ENCODE peak calls at places on chromosomes 1 and 21, in six cellular contexts. T is GM23338; C is lower lobe of right lung; P is H9; M is mesothelial cell of epicardium; N is CD8-positive, alpha-beta T cell. U is an unnamed sample.

GRCh38 chr1:166944186-166944967 is 31.0 kb downstream of the ILDR2 start:
- DNase-seq in C (no peak), N (no peak), P (no peak), M (no peak), T (no peak), U (no peak)

GRCh38 chr1:59718989-59719360 is 95.8 kb upstream of the HOOK1 start:
- DNase-seq in T (no peak), P (no peak), C (peak), N (no peak), M (no peak), U (no peak)

GRCh38 chr1:232196042-232196441 is 433.9 kb downstream of the SIPA1L2 start:
- DNase-seq in M (no peak), P (no peak), C (no peak), N (no peak), T (no peak), U (no peak)

GRCh38 chr1:9194024-9194423 is 40.5 kb upstream of the H6PD start:
- DNase-seq in N (no peak), C (no peak), T (no peak), P (no peak), M (no peak), U (no peak)

GRCh38 chr1:37449936-37450335 is 24.4 kb upstream of the ZC3H12A start:
- DNase-seq in N (peak), C (peak), M (no peak), T (no peak), P (peak), U (no peak)

GRCh38 chr1:53343831-53344668 is 16.2 kb upstream of the LRP8 start:
- DNase-seq in M (peak), N (no peak), T (no peak), C (no peak), P (peak), U (no peak)

GRCh38 chr1:205373022-205373421 is 16.3 kb upstream of the KLHDC8A start:
- DNase-seq in C (no peak), T (peak), M (no peak), P (no peak), N (no peak), U (no peak)

GRCh38 chr1:172967936-172968335 is 82.8 kb downstream of the TNFSF18 start:
- DNase-seq in P (no peak), C (no peak), N (no peak), M (no peak), T (no peak), U (no peak)

GRCh38 chr1:173863224-173864151 is 4.3 kb downstream of the GAS5 start:
- DNase-seq in N (no peak), T (no peak), P (no peak), C (no peak), M (no peak), U (no peak)

GRCh38 chr1:32724678-32725594 is 22.4 kb upstream of the SYNC start:
- DNase-seq in C (no peak), M (no peak), T (peak), N (no peak), P (peak), U (no peak)

GRCh38 chr21:33399821-33400220 is 3.4 kb upstream of the IFNGR2 start:
- DNase-seq in M (no peak), T (no peak), P (no peak), C (no peak), N (no peak), U (no peak)

GRCh38 chr1:71881611-71882010 is 400.7 kb downstream of the NEGR1 start:
- DNase-seq in C (no peak), M (no peak), N (no peak), T (no peak), P (no peak), U (no peak)

GRCh38 chr1:230317823-230318819 is 108.0 kb downstream of the PGBD5 start:
- DNase-seq in M (no peak), P (no peak), C (no peak), T (no peak), N (no peak), U (no peak)

GRCh38 chr1:166307261-166308188 is 140.7 kb upstream of the FAM78B start:
- DNase-seq in T (no peak), C (no peak), M (no peak), N (no peak), P (no peak), U (no peak)

GRCh38 chr1:229295745-229296144 is 24.8 kb downstream of the RAB4A start:
- DNase-seq in M (no peak), C (no peak), N (no peak), P (no peak), T (no peak), U (no peak)

GRCh38 chr21:45992311-45993209 is 11.0 kb downstream of the COL6A1 start:
- DNase-seq in C (peak), P (no peak), T (no peak), M (no peak), N (no peak), U (no peak)

GRCh38 chr1:72827285-72827684 is 544.9 kb upstream of the NEGR1 start:
- DNase-seq in N (no peak), M (no peak), P (no peak), C (no peak), T (no peak), U (no peak)

GRCh38 chr21:44378646-44379581 is 25.5 kb downstream of the TRPM2 start:
- DNase-seq in T (no peak), M (no peak), P (no peak), C (no peak), N (no peak), U (no peak)

GRCh38 chr1:15152318-15153183 is 996 bp upstream of the TMEM51 start:
- DNase-seq in N (no peak), C (peak), T (peak), P (peak), M (peak), U (peak)

GRCh38 chr1:24769656-24770651 is 24.7 kb downstream of the CLIC4 start:
- DNase-seq in M (no peak), T (no peak), C (no peak), P (no peak), N (no peak), U (no peak)

GRCh38 chr1:61709908-61710289 is 15.0 kb downstream of the TM2D1 start:
- DNase-seq in C (no peak), M (no peak), T (no peak), N (no peak), P (no peak), U (no peak)

GRCh38 chr1:15034656-15035055 is 118.9 kb upstream of the TMEM51 start:
- DNase-seq in N (no peak), C (no peak), M (no peak), P (no peak), T (no peak), U (no peak)

GRCh38 chr1:244758700-244759099 is 76.8 kb upstream of the COX20 start:
- DNase-seq in C (no peak), M (no peak), T (no peak), P (no peak), N (no peak), U (no peak)

GRCh38 chr21:38925923-38926322 is 120.2 kb downstream of the ETS2 start:
- DNase-seq in P (no peak), M (no peak), C (no peak), N (no peak), T (no peak), U (no peak)

GRCh38 chr1:172742599-172743500 is 83.9 kb downstream of the FASLG start:
- DNase-seq in C (no peak), M (no peak), T (peak), N (no peak), P (no peak), U (no peak)

GRCh38 chr1:44862829-44863406 is 19.9 kb upstream of the PTCH2 start:
- DNase-seq in C (no peak), N (no peak), M (no peak), P (no peak), T (no peak), U (no peak)

GRCh38 chr21:34944015-34944755 is 104.9 kb downstream of the RUNX1 start:
- DNase-seq in T (no peak), N (no peak), M (no peak), C (no peak), P (no peak), U (no peak)

GRCh38 chr1:171403396-171403795 is 81.9 kb upstream of the PRRC2C start:
- DNase-seq in T (peak), C (no peak), N (no peak), M (no peak), P (peak), U (no peak)

GRCh38 chr21:16033193-16033592 is 303.4 kb downstream of the USP25 start:
- DNase-seq in M (no peak), T (no peak), C (no peak), P (no peak), N (no peak), U (no peak)

GRCh38 chr1:225651376-225651871 is 1.5 kb downstream of the ENAH start:
- DNase-seq in N (no peak), C (no peak), M (no peak), T (no peak), P (no peak), U (no peak)

GRCh38 chr1:17875882-17876280 is 120.7 kb downstream of the ACTL8 start:
- DNase-seq in N (no peak), M (no peak), P (no peak), C (no peak), T (no peak), U (no peak)
- TF ChIP-seq CTCF in N (no peak), M (no peak), P (no peak), C (no peak), T (no peak), U (no peak)

GRCh38 chr1:98468111-98468717 is 193.3 kb upstream of the SNX7 start:
- DNase-seq in T (peak), C (no peak), M (no peak), N (no peak), P (no peak), U (no peak)
- TF ChIP-seq CTCF in T (peak), C (peak), M (peak), N (peak), P (peak), U (peak)

GRCh38 chr21:30829659-30830058 is at the start of gene KRTAP7-1:
- DNase-seq in C (no peak), T (no peak), M (no peak), P (no peak), N (no peak), U (no peak)

GRCh38 chr21:30831194-30831765 is 1.7 kb upstream of the KRTAP7-1 start:
- DNase-seq in C (no peak), P (peak), T (peak), N (no peak), M (no peak), U (peak)
- TF ChIP-seq CTCF in C (peak), P (peak), T (peak), N (peak), M (peak), U (peak)

GRCh38 chr21:41169258-41169576 is 1.3 kb downstream of the BACE2 start:
- DNase-seq in N (no peak), C (no peak), M (no peak), T (no peak), P (no peak), U (no peak)

GRCh38 chr21:41168391-41169257 is 664 bp downstream of the BACE2 start:
- DNase-seq in P (peak), M (peak), N (peak), T (peak), C (peak), U (peak)

GRCh38 chr21:41169701-41170100 is 1.7 kb downstream of the BACE2 start:
- DNase-seq in C (no peak), P (no peak), M (no peak), T (no peak), N (no peak), U (no peak)

GRCh38 chr21:41166947-41167346 is 1.0 kb upstream of the BACE2 start:
- DNase-seq in C (no peak), P (no peak), M (no peak), N (no peak), T (peak), U (no peak)

DNA sequence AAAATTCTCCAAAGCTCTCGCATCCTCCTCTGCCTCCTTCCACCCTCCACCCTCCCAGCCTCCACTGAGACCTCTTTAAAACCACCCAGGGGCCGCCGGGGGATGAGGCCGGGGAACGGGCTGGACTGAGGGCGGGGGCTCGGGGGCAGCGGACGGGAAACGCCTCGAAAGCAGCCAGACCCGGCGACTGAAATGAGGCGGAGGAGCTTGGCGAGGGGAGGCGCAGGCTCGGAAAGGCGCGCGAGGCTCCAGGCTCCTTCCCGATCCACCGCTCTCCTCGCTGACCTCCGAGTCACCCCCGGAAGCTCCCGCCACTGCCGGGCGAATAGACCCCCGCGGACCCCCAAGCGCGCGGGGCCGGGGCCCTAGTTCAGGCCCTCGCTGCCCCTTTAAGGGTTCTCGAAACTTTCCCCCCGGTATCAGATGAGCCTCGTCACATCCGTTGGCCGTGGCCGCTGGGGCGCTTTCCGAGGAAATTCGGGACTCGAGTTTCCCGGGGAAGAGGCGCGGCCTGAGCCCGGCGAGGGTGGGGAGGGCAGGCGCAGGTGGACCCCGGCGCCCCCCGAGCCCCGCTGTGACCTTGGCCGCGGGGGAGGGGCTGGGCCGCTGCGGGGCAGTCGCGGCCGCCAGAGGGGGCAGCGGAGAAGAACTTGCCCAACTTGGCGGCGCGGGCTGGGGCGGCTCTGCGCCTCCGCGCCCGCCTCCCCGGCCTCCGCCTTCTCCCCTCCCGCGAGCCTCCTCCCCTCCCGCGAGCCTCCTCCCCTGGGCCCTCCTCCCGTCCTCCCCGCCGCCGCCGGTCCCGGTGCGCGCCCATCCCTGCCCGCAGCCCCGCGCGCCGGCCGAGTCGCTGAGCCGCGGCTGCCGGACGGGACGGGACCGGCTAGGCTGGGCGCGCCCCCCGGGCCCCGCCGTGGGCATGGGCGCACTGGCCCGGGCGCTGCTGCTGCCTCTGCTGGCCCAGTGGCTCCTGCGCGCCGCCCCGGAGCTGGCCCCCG is at the start of gene BACE2:
- DNase-seq in C (peak), T (peak), M (peak), P (peak), N (peak), U (peak)
- TF ChIP-seq CTCF in C (peak), T (peak), M (peak), P (peak), N (peak), U (peak)

DNA sequence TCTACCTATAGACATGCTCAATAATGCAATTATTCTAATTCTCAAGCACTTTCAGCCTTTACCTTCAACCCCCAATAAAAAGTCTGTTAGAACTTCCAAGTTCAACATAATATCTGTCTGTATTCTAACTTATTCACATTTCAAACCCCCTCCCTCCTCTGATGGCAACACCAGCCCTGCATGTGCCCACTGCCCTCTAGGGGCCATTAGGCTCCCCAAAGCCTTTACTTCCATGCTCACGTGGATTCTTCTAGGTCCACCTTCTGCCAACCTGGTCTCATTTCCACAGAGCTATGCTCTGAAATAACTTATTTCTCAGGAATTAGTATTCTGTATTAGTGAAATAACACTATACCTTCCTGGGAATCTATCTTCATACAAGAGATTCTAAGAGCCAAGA is 22.2 kb upstream of the KPRP start:
- DNase-seq in N (no peak), T (peak), P (no peak), C (no peak), M (no peak), U (no peak)
- TF ChIP-seq CTCF in N (no peak), T (peak), P (no peak), C (no peak), M (no peak), U (no peak)

DNA sequence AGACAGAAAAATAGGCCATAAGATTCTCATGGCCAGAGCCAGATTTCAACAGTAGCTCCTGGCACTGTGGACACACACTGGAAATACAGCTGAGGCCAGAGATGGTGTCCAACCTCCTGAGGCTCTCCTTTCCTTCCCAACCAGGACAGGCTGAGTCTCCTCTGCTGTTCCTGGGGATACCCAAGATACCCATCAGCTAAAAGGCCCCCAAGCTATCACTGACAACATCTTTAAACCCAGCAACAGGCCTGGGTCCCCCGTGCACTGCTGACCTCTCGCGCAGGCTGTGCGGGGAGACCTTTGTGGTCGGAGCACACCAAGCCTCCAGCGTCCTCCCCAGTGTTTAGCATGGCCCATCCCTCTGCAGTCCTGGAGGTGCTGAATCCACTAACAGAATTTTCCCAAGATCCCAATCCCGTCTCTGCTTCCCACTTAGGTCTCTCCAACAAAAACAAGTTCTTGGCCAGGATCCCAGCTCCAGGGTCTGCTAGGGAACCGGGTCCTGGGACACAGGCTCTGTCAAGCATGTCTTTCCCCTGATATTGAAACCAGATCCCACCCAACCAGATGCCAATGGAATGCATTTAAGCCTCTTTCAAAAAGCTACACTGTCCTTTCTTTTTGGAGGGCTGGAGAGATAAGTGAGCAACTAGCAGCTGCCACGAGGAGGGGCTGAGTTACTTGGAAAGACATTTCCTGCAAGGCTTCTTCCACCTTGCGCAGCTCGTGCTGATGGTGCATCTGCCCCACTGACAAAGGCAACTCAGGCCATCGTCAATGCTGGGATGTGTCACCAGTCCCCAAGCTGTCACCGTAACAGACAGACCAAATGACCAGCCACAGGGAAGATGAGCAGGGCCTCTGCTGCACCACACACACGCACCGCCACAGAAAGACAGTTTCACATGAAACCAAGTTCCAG is 73.2 kb downstream of the BCAR3 start:
- DNase-seq in T (no peak), C (no peak), P (no peak), M (no peak), N (no peak), U (no peak)
- TF ChIP-seq CTCF in T (no peak), C (no peak), P (no peak), M (no peak), N (no peak), U (no peak)

DNA sequence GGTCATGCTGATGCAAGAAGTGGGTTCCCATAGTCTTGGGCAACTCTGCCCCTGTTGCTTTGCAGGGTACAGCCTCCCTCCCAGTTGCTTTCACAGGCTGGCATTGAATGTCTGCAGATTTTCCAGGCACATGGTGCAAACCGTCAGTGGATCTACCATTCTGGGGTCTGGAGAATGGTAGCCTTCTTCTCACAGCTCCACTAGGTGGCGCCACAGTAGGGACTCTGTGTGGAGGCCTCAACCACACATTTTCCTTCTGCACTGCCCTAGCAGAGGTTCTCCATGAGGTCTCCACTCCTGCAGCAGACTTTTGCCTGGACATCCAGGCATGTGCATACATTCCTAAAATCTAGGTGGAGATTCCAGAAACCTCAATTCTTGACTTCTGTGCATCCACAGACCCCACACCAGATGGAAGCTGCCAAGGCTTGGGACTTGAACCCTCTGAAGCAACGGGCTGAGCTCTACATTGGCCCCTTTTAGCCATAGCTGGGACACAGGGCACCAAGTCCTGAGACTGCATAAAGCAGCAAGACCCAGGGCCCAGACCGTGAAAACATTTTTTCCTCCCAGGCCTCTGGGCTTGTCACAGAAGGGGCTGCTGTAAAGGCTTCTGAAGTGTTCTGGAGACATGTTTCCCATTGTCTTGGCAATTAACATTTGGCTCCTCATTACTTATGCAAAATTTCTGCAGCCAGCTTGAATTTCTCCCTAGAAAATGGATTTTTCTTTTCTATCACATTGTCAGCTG is 466.2 kb upstream of the PBX1 start:
- DNase-seq in M (no peak), P (no peak), C (peak), N (no peak), T (peak), U (no peak)
- TF ChIP-seq CTCF in M (no peak), P (peak), C (peak), N (no peak), T (peak), U (peak)

GRCh38 chr1:40649592-40649930 is 15.9 kb downstream of the RIMS3 start:
- DNase-seq in N (no peak), C (no peak), T (no peak), M (no peak), P (no peak), U (no peak)
- TF ChIP-seq CTCF in N (no peak), C (no peak), T (no peak), M (no peak), P (no peak), U (no peak)

DNA sequence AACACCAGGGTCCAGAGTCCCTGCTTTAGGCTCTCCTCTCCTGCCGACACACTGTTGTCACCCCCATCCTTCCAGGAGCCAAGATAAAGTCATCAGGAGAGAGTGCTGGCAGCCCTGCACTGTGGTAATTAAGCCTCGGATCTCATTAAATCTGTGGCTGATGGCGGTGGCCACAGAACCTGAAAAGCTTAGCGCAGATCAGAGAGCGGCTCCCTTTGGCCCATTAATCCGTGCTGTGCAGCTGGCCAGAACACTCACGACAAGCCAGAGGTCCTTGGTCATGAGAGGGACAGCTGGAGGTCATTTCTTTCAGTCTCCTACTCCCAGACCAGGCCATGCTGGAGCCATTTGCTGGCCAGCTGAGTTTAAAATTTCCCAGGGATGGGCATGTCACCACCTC is 1.6 kb upstream of the PAFAH2 start:
- DNase-seq in P (no peak), T (no peak), M (no peak), N (no peak), C (no peak), U (no peak)
- TF ChIP-seq CTCF in P (no peak), T (no peak), M (no peak), N (no peak), C (no peak), U (no peak)